ENCODE peak calls at places on chromosomes 4 and X, in five cellular contexts. P, N, E, U and F are unnamed samples.

GRCh38 chr4:78659264-78659663 is 107.7 kb downstream of the ANXA3 start:
- DNase-seq in P (no peak), N (no peak), E (no peak), U (no peak), F (peak)

GRCh38 chrX:14916017-14916674 is 42.9 kb downstream of the MOSPD2 start:
- DNase-seq in P (no peak), N (no peak), E (no peak), U (peak), F (peak)

GRCh38 chr4:7341486-7342222 is 93.1 kb downstream of the PSAPL1 start:
- DNase-seq in P (no peak), N (no peak), E (no peak), U (no peak), F (no peak)

GRCh38 chr4:53015681-53016080 is 153.6 kb downstream of the RASL11B start:
- DNase-seq in P (no peak), N (peak), E (peak), U (peak), F (peak)

GRCh38 chr4:55671667-55672066 is 35.6 kb upstream of the NMU start:
- DNase-seq in P (no peak), N (no peak), E (no peak), U (no peak), F (no peak)

GRCh38 chrX:134646671-134647070 is 11.6 kb downstream of the PLAC1 start:
- DNase-seq in P (no peak), N (no peak), E (no peak), U (no peak), F (no peak)

GRCh38 chrX:135295238-135295943 is 13.9 kb upstream of the ETDC start:
- DNase-seq in P (peak), N (peak), E (no peak), U (peak), F (peak)

GRCh38 chrX:5575407-5575806 is 653.3 kb downstream of the NLGN4X start:
- DNase-seq in P (no peak), N (no peak), E (no peak), U (no peak), F (no peak)

GRCh38 chr4:66014146-66014765 is 344.0 kb upstream of the EPHA5 start:
- DNase-seq in P (no peak), N (peak), E (no peak), U (no peak), F (no peak)

GRCh38 chr4:61648264-61648663 is 448.1 kb downstream of the ADGRL3 start:
- DNase-seq in P (no peak), N (no peak), E (no peak), U (no peak), F (no peak)

GRCh38 chr4:157992948-157993839 is 179.6 kb downstream of the GASK1B start:
- DNase-seq in P (no peak), N (no peak), E (no peak), U (no peak), F (no peak)

GRCh38 chrX:10507876-10508275 is 112.5 kb downstream of the MID1 start:
- DNase-seq in P (no peak), N (no peak), E (no peak), U (no peak), F (no peak)

GRCh38 chrX:154477891-154478477 is 1.1 kb downstream of the LAGE3 start:
- DNase-seq in P (no peak), N (no peak), E (no peak), U (no peak), F (no peak)

GRCh38 chrX:153739754-153740486 is 15.3 kb downstream of the ABCD1 start:
- DNase-seq in P (no peak), N (no peak), E (no peak), U (no peak), F (no peak)

GRCh38 chrX:111869639-111870034 is 6.3 kb upstream of the TRPC5OS start:
- DNase-seq in P (no peak), N (peak), E (peak), U (peak), F (peak)

GRCh38 chr4:141126769-141127168 is 6.5 kb downstream of the RNF150 start:
- DNase-seq in P (no peak), N (no peak), E (no peak), U (no peak), F (no peak)

GRCh38 chr4:83484500-83485431 is at the start of gene ABRAXAS1:
- DNase-seq in P (peak), N (peak), E (peak), U (peak), F (peak)

GRCh38 chr4:1856920-1857699 is 1.2 kb upstream of the LETM1 start:
- DNase-seq in P (peak), N (peak), E (no peak), U (no peak), F (no peak)
- TF ChIP-seq CTCF in P (no peak), N (no peak), E (no peak), U (no peak), F (no peak)

GRCh38 chr4:145564540-145564939 is 54.6 kb upstream of the MMAA start:
- DNase-seq in P (no peak), N (no peak), E (no peak), U (no peak), F (peak)
- TF ChIP-seq CTCF in P (no peak), N (no peak), E (no peak), U (no peak), F (no peak)

DNA sequence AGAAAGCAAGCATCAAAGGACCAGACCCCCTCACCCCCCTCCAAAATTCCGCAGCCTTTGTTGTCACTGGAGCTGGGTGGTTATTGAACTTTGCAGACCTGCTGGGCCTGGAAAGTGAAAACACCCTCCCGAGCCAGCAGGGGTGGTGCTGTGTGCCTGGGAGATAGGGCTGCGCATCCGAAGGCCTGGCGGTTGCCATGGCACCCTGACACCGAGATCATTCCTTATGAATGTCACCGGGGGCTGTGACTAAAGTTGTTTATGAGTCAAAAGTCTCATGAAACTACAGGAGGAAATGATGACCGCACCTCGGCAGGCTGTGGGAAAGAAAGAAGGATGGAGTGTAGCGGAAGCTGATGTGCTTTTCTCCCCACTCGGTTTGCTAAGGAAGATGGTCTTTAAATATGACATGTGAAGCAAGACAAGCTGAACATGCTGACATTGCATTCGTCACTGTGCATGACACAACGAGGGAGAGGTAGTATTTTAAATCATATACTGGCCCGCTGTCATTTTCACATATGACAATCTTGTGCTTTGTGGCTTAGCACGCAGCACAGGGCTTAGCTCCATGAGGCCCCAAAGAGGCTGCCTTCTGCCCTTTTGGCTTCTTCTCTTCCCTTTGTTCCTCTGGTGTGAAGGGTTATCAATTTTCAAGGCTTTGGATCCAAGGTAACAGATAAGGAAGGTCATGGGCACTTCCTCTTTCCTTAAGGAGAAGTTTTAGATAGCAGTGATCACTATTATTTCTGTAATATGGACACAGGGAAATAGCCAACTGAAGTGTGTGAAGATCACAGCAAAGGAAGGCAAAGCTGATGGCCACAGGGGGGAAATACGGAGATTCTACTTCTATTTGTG is 367.1 kb downstream of the UNC5C start:
- DNase-seq in P (no peak), N (no peak), E (no peak), U (peak), F (peak)
- TF ChIP-seq CTCF in P (no peak), N (peak), E (no peak), U (peak), F (no peak)

GRCh38 chrX:30275498-30275897 is 28.6 kb downstream of the MAGEB1 start:
- DNase-seq in P (no peak), N (peak), E (peak), U (no peak), F (peak)
- TF ChIP-seq CTCF in P (peak), N (peak), E (peak), U (no peak), F (peak)

GRCh38 chrX:107777536-107777832 is at the start of gene NCBP2L:
- DNase-seq in P (no peak), N (no peak), E (no peak), U (no peak), F (no peak)

GRCh38 chrX:107773906-107774435 is 1.6 kb downstream of the TSC22D3 start:
- DNase-seq in P (no peak), N (no peak), E (no peak), U (no peak), F (no peak)

GRCh38 chrX:107776649-107777535 is 641 bp upstream of the NCBP2L start:
- DNase-seq in P (peak), N (peak), E (peak), U (peak), F (peak)

GRCh38 chrX:107775000-107775733 is 420 bp downstream of the TSC22D3 start:
- DNase-seq in P (no peak), N (no peak), E (no peak), U (no peak), F (no peak)

GRCh38 chrX:107775734-107776511 is at the start of gene TSC22D3:
- DNase-seq in P (peak), N (peak), E (peak), U (peak), F (peak)
- TF ChIP-seq CTCF in P (no peak), N (no peak), E (no peak), U (no peak), F (peak)

GRCh38 chr4:102759835-102760644 is 728 bp downstream of the MANBA start:
- DNase-seq in P (no peak), N (peak), E (no peak), U (no peak), F (peak)

GRCh38 chr4:102761478-102761790 is 666 bp upstream of the MANBA start:
- DNase-seq in P (no peak), N (no peak), E (no peak), U (no peak), F (peak)

GRCh38 chr4:102760645-102761477 is at the start of gene MANBA:
- DNase-seq in P (peak), N (peak), E (peak), U (peak), F (peak)

GRCh38 chr4:102757681-102758080 is 3.1 kb downstream of the MANBA start:
- DNase-seq in P (no peak), N (no peak), E (no peak), U (no peak), F (no peak)

GRCh38 chr4:102758241-102758871 is 2.4 kb downstream of the MANBA start:
- DNase-seq in P (no peak), N (no peak), E (no peak), U (no peak), F (no peak)
- TF ChIP-seq CTCF in P (no peak), N (no peak), E (no peak), U (no peak), F (no peak)

GRCh38 chr4:19786616-19787015 is 465.1 kb upstream of the SLIT2 start:
- DNase-seq in P (no peak), N (no peak), E (no peak), U (no peak), F (no peak)

DNA sequence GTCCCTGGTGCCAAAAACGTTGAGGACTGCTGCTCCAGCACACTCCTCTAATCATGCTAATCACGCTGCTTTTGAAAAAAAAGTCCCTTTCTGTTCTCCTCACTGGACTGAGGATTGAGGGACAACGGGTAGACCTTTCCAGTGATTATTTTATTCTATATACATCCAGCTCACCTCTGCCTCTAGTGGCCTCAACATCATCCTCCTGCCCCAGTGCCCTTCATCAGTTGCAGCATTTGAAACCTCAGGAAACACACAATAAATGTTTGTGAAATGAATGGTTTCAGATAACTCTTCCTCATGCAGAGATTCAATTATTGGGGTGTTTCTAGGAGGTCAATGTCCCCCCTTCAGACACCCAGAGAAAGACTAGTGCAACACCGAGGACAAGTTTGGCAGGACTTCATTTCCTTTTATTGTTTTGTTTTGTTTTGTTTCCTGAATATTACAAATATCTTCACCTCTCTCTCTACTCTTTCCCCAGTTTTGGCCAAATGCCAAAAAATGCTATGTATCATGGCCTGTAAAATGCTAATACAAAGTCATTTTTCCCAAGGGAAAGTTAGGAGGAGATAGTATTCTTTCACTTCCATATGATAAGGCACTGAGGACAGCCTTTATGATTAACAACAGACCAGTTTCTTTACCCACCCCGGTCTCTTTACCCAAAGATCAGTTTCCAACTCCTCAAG is 460.1 kb upstream of the SLIT2 start:
- DNase-seq in P (no peak), N (no peak), E (no peak), U (no peak), F (peak)
- TF ChIP-seq CTCF in P (no peak), N (peak), E (no peak), U (no peak), F (peak)

GRCh38 chr4:3657917-3658913 is 108.0 kb upstream of the ADRA2C start:
- DNase-seq in P (no peak), N (no peak), E (no peak), U (peak), F (peak)
- TF ChIP-seq CTCF in P (no peak), N (no peak), E (no peak), U (no peak), F (no peak)

GRCh38 chr4:1227817-1228216 is 21.1 kb downstream of the CTBP1 start:
- DNase-seq in P (no peak), N (no peak), E (no peak), U (no peak), F (no peak)

GRCh38 chr4:1226167-1226514 is 22.8 kb downstream of the CTBP1 start:
- DNase-seq in P (peak), N (no peak), E (no peak), U (no peak), F (no peak)

GRCh38 chr4:1223841-1224809 is 24.8 kb downstream of the CTBP1 start:
- DNase-seq in P (no peak), N (no peak), E (no peak), U (no peak), F (no peak)

GRCh38 chr4:1225272-1226166 is 23.4 kb downstream of the CTBP1 start:
- DNase-seq in P (no peak), N (no peak), E (no peak), U (no peak), F (no peak)

DNA sequence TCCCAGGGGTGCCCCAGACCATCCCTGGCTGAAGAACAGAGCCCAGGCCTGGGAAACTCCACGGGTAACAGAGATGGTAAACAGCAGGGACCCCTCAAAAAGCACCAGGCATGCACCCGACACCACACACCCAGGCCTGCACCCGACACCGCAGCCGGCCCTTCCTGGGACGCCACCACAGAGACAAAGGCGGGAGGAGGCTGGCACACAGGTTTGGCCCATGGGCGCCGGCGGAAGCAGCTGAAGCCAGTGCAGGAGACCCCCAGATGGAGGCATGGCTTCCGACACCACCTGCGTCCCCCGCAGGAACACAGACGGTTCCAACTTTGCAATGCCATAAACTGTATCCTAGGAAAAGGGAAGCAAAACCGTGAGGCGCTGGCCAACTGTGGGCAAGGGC is 22.3 kb downstream of the CTBP1 start:
- DNase-seq in P (no peak), N (no peak), E (no peak), U (no peak), F (no peak)
- TF ChIP-seq CTCF in P (no peak), N (no peak), E (no peak), U (no peak), F (no peak)